ENCODE peak calls at places on chromosomes 7 and 10, in eight cellular contexts. U, R, M, F, N, Q, C and Y are unnamed samples.

GRCh38 chr7:124497209-124497608 is 268.4 kb downstream of the GPR37 start:
- DNase-seq in C (no peak), N (no peak), U (no peak), F (no peak), M (no peak), Q (no peak), R (no peak), Y (no peak)

GRCh38 chr7:90412458-90413184 is 9.4 kb downstream of the CLDN12 start:
- DNase-seq in R (peak; percentile 40), F (no peak), U (peak; percentile 34), N (peak; percentile 50), C (no peak), Q (no peak), M (no peak), Y (no peak)

GRCh38 chr7:92835851-92836488 is 403 bp downstream of the CDK6 start:
- DNase-seq in F (peak; percentile 17), C (no peak), U (peak; percentile 17), R (peak; percentile 62), M (peak; percentile 28), Q (peak; percentile 19), N (peak; percentile 12), Y (no peak)

GRCh38 chr10:58662314-58662713 is 149.6 kb downstream of the BICC1 start:
- DNase-seq in Q (no peak), U (no peak), M (peak; percentile 33), N (peak; percentile 88), R (no peak), F (peak; percentile 47), C (no peak), Y (no peak)

GRCh38 chr7:94882891-94883290 is 24.5 kb upstream of the PPP1R9A start:
- DNase-seq in U (no peak), R (no peak), Q (no peak), F (no peak), C (no peak), N (no peak), M (no peak), Y (no peak)

GRCh38 chr7:69190025-69190424 is 408.2 kb upstream of the AUTS2 start:
- DNase-seq in F (no peak), U (no peak), M (no peak), Q (no peak), C (no peak), N (no peak), R (no peak), Y (no peak)

GRCh38 chr7:134724606-134725005 is 54.8 kb upstream of the CALD1 start:
- DNase-seq in R (peak; percentile 60), N (peak; percentile 55), F (no peak), M (no peak), Q (no peak), C (no peak), U (no peak), Y (no peak)

GRCh38 chr10:37860494-37861190 is 3.2 kb upstream of the ZNF248 start:
- DNase-seq in C (no peak), Q (no peak), N (peak; percentile 27), U (no peak), F (no peak), M (no peak), R (peak; percentile 22), Y (no peak)

GRCh38 chr7:121924273-121925184 is 51.6 kb downstream of the PTPRZ1 start:
- DNase-seq in F (no peak), Q (no peak), N (no peak), R (no peak), U (no peak), M (no peak), C (no peak), Y (no peak)

GRCh38 chr10:124495176-124495575 is 33.6 kb downstream of the LHPP start:
- DNase-seq in M (no peak), C (no peak), R (no peak), U (no peak), N (no peak), Q (no peak), F (no peak), Y (no peak)

GRCh38 chr7:30469303-30469702 is 9.3 kb downstream of the NOD1 start:
- DNase-seq in M (peak; percentile 92), N (peak; percentile 97), C (peak; percentile 70), U (peak; percentile 91), F (peak; percentile 69), Q (peak; percentile 87), R (no peak), Y (no peak)

GRCh38 chr7:16241017-16241416 is 180.3 kb downstream of the CRPPA start:
- DNase-seq in C (no peak), F (no peak), U (no peak), M (no peak), Q (no peak), N (no peak), R (no peak), Y (no peak)

GRCh38 chr7:16242920-16243319 is 178.4 kb downstream of the CRPPA start:
- DNase-seq in R (no peak), C (no peak), Q (no peak), U (no peak), F (no peak), M (no peak), N (no peak), Y (no peak)

DNA sequence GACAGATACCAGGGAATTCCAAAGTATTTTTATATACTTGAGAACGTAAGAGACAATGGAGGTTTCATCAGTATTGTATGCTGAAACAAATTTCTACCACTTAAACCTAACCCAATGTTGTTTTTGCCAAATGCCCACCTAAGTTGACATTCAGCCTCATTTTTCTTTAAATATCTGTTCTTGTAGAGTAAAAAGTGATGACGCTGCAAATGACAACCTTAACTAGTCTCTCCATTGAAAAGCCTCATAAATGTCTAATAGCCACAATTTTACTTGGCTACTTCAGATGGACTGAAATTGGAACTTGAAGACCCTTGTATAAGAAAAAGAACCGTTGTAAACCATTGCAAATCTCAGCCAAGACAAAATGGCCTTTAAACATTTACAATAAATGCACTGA is 176.9 kb downstream of the CRPPA start:
- DNase-seq in F (no peak), C (no peak), U (no peak), N (no peak), Q (no peak), R (no peak), M (no peak), Y (no peak)
- TF ChIP-seq CTCF in F (no peak), C (no peak), U (no peak), N (no peak), Q (no peak), R (no peak), M (no peak), Y (no peak)

GRCh38 chr7:47795631-47796030 is 152.6 kb downstream of the PKD1L1 start:
- DNase-seq in N (no peak), F (no peak), U (no peak), C (no peak), R (no peak), M (no peak), Q (no peak), Y (no peak)

GRCh38 chr7:47792521-47793121 is 155.6 kb downstream of the PKD1L1 start:
- DNase-seq in N (peak; percentile 62), U (no peak), C (no peak), M (no peak), Q (no peak), F (no peak), R (peak; percentile 18), Y (no peak)

GRCh38 chr7:47794016-47794415 is 154.2 kb downstream of the PKD1L1 start:
- DNase-seq in N (no peak), M (no peak), R (no peak), U (no peak), C (no peak), F (no peak), Q (no peak), Y (no peak)

GRCh38 chr7:47799529-47799928 is 148.7 kb downstream of the PKD1L1 start:
- DNase-seq in N (no peak), M (no peak), U (no peak), C (no peak), F (no peak), R (no peak), Q (no peak), Y (no peak)

DNA sequence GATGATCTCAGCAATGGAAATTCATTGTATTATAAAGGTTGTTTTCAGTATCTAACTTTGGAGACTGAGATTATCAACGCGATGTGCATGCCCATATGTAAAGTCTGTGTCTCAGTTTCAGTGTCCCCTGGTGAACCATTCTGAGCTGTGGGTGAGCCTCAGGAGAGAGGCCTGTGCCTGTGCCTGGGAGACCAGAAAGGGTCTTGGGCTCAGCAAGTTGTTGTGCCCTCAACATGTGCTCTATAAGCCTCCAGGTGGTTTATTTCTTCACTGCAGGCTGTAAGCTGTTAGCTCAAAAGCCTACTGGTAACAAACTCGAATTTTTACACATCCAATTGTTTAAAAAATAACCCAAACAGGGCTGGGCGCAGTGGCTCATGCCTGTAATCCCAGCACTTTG is 151.9 kb downstream of the PKD1L1 start:
- DNase-seq in F (no peak), Q (no peak), M (no peak), U (no peak), R (no peak), N (no peak), C (no peak), Y (no peak)
- TF ChIP-seq CTCF in F (no peak), Q (no peak), M (no peak), U (no peak), R (no peak), N (no peak), C (no peak), Y (no peak)

GRCh38 chr7:155533120-155533826 is 13.1 kb downstream of the CNPY1 start:
- DNase-seq in F (no peak), R (no peak), C (no peak), M (no peak), N (no peak), U (peak; percentile 19), Q (no peak), Y (no peak)

GRCh38 chr7:155531686-155532085 is 14.7 kb downstream of the CNPY1 start:
- DNase-seq in Q (no peak), R (no peak), N (no peak), U (no peak), F (no peak), C (no peak), M (peak; percentile 24), Y (no peak)

GRCh38 chr7:155534691-155535090 is 11.7 kb downstream of the CNPY1 start:
- DNase-seq in M (no peak), C (no peak), N (no peak), R (no peak), Q (no peak), U (no peak), F (no peak), Y (no peak)

GRCh38 chr7:155532792-155533119 is 13.6 kb downstream of the CNPY1 start:
- DNase-seq in N (no peak), F (no peak), C (no peak), M (no peak), Q (no peak), U (no peak), R (no peak), Y (no peak)

GRCh38 chr7:155533827-155534690 is 12.3 kb downstream of the CNPY1 start:
- DNase-seq in C (no peak), N (peak; percentile 36), R (peak; percentile 31), U (peak; percentile 37), Q (no peak), F (no peak), M (peak; percentile 56), Y (peak; percentile 42)
- TF ChIP-seq CTCF in C (peak; percentile 83), N (peak; percentile 60), R (peak; percentile 64), U (no peak), Q (peak; percentile 51), F (no peak), M (peak; percentile 57), Y (peak; percentile 70)

DNA sequence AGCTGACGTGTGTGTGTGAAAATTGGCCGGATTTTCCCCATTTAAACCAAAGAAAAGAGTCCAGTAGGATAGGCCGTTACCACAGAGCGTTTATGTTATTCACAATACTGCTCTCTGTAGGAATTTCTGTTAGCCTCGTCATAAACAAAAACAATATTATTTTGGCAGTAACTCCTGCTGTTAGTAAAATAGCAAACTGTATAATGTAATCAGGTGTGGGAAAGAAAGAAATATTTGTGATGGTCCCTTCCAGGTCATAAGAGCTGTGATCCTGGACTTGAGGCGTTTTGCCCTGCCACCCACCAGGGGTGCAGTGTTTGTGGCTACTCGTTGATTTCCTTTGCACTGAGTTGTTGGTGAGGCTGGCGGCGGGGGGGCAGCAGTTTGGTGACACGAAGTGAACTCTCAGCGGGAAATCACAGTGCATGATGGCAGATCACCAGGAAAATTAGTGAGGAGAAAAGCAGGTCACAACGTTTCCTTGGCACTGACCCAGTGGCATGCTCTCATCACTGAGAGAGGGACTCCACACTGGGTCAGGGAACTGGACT is 2.8 kb downstream of the EEPD1 start:
- DNase-seq in M (peak; percentile 34), R (no peak), N (no peak), C (no peak), Q (peak; percentile 76), F (no peak), U (peak; percentile 26), Y (no peak)
- TF ChIP-seq CTCF in M (no peak), R (no peak), N (no peak), C (no peak), Q (peak; percentile 6), F (no peak), U (no peak), Y (peak; percentile 13)